ENCODE peak calls at places on chromosomes 2 and 18, in ten cellular contexts. L is ELR, U is kidney glomerular epithelial cell, D is left cardiac atrium, Y is HT-29, P is transverse colon, J is cortex of kidney, S is brain microvascular endothelial cell, H is dorsolateral prefrontal cortex, X is endothelial cell of umbilical vein. M is an unnamed sample.

GRCh38 chr2:147382322-147382948 is 462.4 kb upstream of the ACVR2A start:
- DNase-seq in S (no peak), P (peak; percentile 8), D (no peak), J (no peak), U (no peak), Y (peak; percentile 20), X (no peak), L (no peak), H (no peak), M (no peak)

GRCh38 chr2:169694894-169695260 is 608 bp downstream of the PHOSPHO2 start:
- DNase-seq in L (no peak), S (no peak), P (no peak), J (no peak), X (no peak), Y (no peak), D (no peak), U (no peak), H (no peak), M (no peak)

GRCh38 chr18:46418657-46419260 is 238.3 kb downstream of the LOXHD1 start:
- DNase-seq in L (no peak), X (no peak), U (peak; percentile 5), H (no peak), D (peak; percentile 66), P (no peak), S (no peak), J (no peak), Y (no peak), M (no peak)

GRCh38 chr2:88658890-88659881 is 31.9 kb upstream of the EIF2AK3 start:
- DNase-seq in D (no peak), Y (no peak), X (peak; percentile 88), P (peak; percentile 18), L (peak; percentile 60), S (peak; percentile 47), J (no peak), H (no peak), U (no peak), M (no peak)

GRCh38 chr2:148813603-148814065 is 61.4 kb upstream of the KIF5C start:
- DNase-seq in H (no peak), P (peak; percentile 25), D (no peak), J (no peak), U (no peak), X (no peak), S (no peak), L (no peak), Y (no peak), M (no peak)

GRCh38 chr2:38462121-38462634 is 85.1 kb upstream of the ATL2 start:
- DNase-seq in X (peak; percentile 36), J (no peak), D (peak; percentile 35), L (peak; percentile 91), S (peak; percentile 95), H (no peak), U (peak; percentile 98), Y (peak; percentile 91), P (peak; percentile 62), M (no peak)

GRCh38 chr2:24454258-24454657 is 36.8 kb upstream of the NCOA1 start:
- DNase-seq in Y (no peak), U (no peak), P (no peak), S (peak; percentile 9), L (peak; percentile 47), X (no peak), H (no peak), D (no peak), J (no peak), M (no peak)

GRCh38 chr18:73283788-73284187 is 416.0 kb upstream of the NETO1 start:
- DNase-seq in D (no peak), L (peak; percentile 48), X (no peak), S (no peak), H (no peak), U (peak; percentile 5), Y (peak; percentile 41), J (no peak), P (no peak), M (no peak)

GRCh38 chr2:109376796-109377495 is 236.8 kb downstream of the SEPTIN10 start:
- DNase-seq in L (peak; percentile 66), H (no peak), P (no peak), Y (no peak), S (no peak), J (no peak), D (no peak), U (no peak), X (no peak), M (no peak)

GRCh38 chr18:72543362-72544055 is 633 bp downstream of the CBLN2 start:
- DNase-seq in S (no peak), X (peak; percentile 10), J (no peak), U (no peak), H (peak; percentile 50), P (no peak), D (no peak), L (no peak), Y (no peak), M (no peak)

GRCh38 chr18:43278401-43278800 is 1.1 kb upstream of the SYT4 start:
- DNase-seq in P (no peak), L (no peak), U (no peak), Y (no peak), D (no peak), H (no peak), J (no peak), X (no peak), S (no peak), M (no peak)

M was measured in substantia nigra.